ENCODE peak calls at places on chromosomes 12 and 14, in eight cellular contexts. G is fibroblast of the aortic adventitia, J is fibroblast of lung, M is GM06990, X is AG09309, R is testis, D is lung, K is breast epithelium. L is an unnamed sample.

GRCh38 chr12:97288526-97288925 is 174.1 kb upstream of the RMST start:
- DNase-seq in G (no peak), J (no peak), M (no peak), X (no peak), R (no peak), D (no peak), K (no peak), L (no peak)

GRCh38 chr14:21102472-21103164 is 1.8 kb downstream of the TMEM253 start:
- DNase-seq in G (no peak), J (no peak), M (no peak), X (no peak), R (peak), D (no peak), K (no peak), L (no peak)

GRCh38 chr14:24280797-24281460 is 9.5 kb upstream of the RABGGTA start:
- DNase-seq in G (peak), J (no peak), M (no peak), X (no peak), R (no peak), D (no peak), K (no peak), L (no peak)

GRCh38 chr12:24121911-24122310 is 172.4 kb upstream of the SOX5 start:
- DNase-seq in G (peak), J (no peak), M (no peak), X (no peak), R (no peak), D (no peak), K (no peak), L (no peak)

GRCh38 chr12:118304093-118304492 is 68.6 kb downstream of the TAOK3 start:
- DNase-seq in G (no peak), J (no peak), M (no peak), X (no peak), R (no peak), D (no peak), K (no peak), L (no peak)

GRCh38 chr14:74881425-74882102 is at the start of gene DLST:
- DNase-seq in G (peak), J (peak), M (peak), X (no peak), R (peak), D (peak), K (peak), L (no peak)

GRCh38 chr12:94362653-94363052 is 97.0 kb downstream of the CEP83 start:
- DNase-seq in G (no peak), J (no peak), M (no peak), X (no peak), R (no peak), D (no peak), K (no peak), L (no peak)

GRCh38 chr12:41605528-41606295 is 417.6 kb downstream of the PDZRN4 start:
- DNase-seq in G (no peak), J (peak), M (peak), X (no peak), R (no peak), D (no peak), K (no peak), L (no peak)

GRCh38 chr14:60222820-60223219 is 26.2 kb upstream of the PPM1A start:
- DNase-seq in G (no peak), J (no peak), M (no peak), X (no peak), R (no peak), D (peak), K (peak), L (no peak)

GRCh38 chr14:92679246-92679645 is 69.2 kb downstream of the LGMN start:
- DNase-seq in G (no peak), J (no peak), M (no peak), X (no peak), R (no peak), D (no peak), K (no peak), L (no peak)

GRCh38 chr14:104419865-104420458 is 159.6 kb upstream of the C14orf180 start:
- DNase-seq in G (no peak), J (no peak), M (peak), X (no peak), R (no peak), D (peak), K (no peak), L (no peak)

GRCh38 chr12:66920205-66920604 is 241.3 kb upstream of the GRIP1 start:
- DNase-seq in G (no peak), J (no peak), M (no peak), X (no peak), R (no peak), D (no peak), K (no peak), L (no peak)

GRCh38 chr14:61565181-61565580 is 130.1 kb upstream of the HIF1A start:
- DNase-seq in G (peak), J (no peak), M (no peak), X (no peak), R (no peak), D (no peak), K (no peak), L (no peak)

GRCh38 chr14:36655054-36655381 is 6.6 kb upstream of the PAX9 start:
- DNase-seq in G (no peak), J (no peak), M (no peak), X (no peak), R (no peak), D (no peak), K (no peak), L (no peak)

GRCh38 chr14:97277711-97278110 is 480.5 kb downstream of the VRK1 start:
- DNase-seq in G (no peak), J (no peak), M (no peak), X (no peak), R (no peak), D (no peak), K (no peak), L (no peak)

GRCh38 chr12:90027041-90027440 is 318.4 kb upstream of the ATP2B1 start:
- DNase-seq in G (no peak), J (no peak), M (no peak), X (no peak), R (no peak), D (no peak), K (no peak), L (no peak)

GRCh38 chr12:126719886-126720666 is 1546.9 kb upstream of the TMEM132C start:
- DNase-seq in G (peak), J (no peak), M (no peak), X (no peak), R (no peak), D (no peak), K (no peak), L (no peak)

GRCh38 chr14:71169028-71169427 is 261.8 kb downstream of the PCNX1 start:
- DNase-seq in G (no peak), J (no peak), M (no peak), X (no peak), R (peak), D (no peak), K (no peak), L (no peak)

GRCh38 chr14:77603031-77603430 is 13.4 kb downstream of the SPTLC2 start:
- DNase-seq in G (no peak), J (no peak), M (no peak), X (no peak), R (no peak), D (no peak), K (no peak), L (no peak)

GRCh38 chr14:104373055-104373854 is 206.3 kb upstream of the C14orf180 start:
- DNase-seq in G (no peak), J (no peak), M (no peak), X (no peak), R (no peak), D (no peak), K (no peak), L (no peak)

GRCh38 chr14:99244299-99244959 is 27.6 kb downstream of the BCL11B start:
- DNase-seq in G (no peak), J (no peak), M (no peak), X (no peak), R (no peak), D (no peak), K (no peak), L (no peak)

GRCh38 chr14:99245541-99246511 is 26.2 kb downstream of the BCL11B start:
- DNase-seq in G (no peak), J (no peak), M (no peak), X (no peak), R (no peak), D (no peak), K (no peak), L (no peak)

GRCh38 chr14:99246536-99247083 is 25.4 kb downstream of the BCL11B start:
- DNase-seq in G (no peak), J (no peak), M (no peak), X (no peak), R (no peak), D (no peak), K (no peak), L (no peak)

GRCh38 chr14:99242816-99243795 is 28.9 kb downstream of the BCL11B start:
- DNase-seq in G (no peak), J (no peak), M (no peak), X (no peak), R (no peak), D (no peak), K (no peak), L (no peak)

DNA sequence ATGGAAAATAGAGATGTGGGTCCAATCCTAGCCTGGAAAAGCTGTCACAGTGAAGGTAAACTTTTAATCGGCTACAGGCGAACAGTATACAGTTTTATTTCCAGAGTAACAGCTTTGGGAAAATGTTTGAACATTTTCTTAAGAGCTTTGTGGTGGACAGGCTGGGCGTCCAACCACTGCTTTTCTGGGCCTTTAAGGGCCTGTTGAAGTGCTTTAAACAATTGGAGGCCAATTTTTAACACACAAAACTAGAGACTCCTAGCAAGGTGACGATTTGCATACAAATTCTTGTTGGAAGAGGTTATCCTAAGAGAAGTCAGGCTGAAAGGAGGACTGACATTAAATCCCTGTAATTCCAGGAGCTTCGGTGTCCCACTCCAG is 27.0 kb downstream of the BCL11B start:
- DNase-seq in G (no peak), J (no peak), M (no peak), X (no peak), R (no peak), D (no peak), K (no peak), L (no peak)
- H3K4me3 ChIP-seq in G (no peak), J (no peak), M (no peak), X (no peak), R (no peak), D (no peak), K (no peak), L (no peak)

GRCh38 chr14:38405851-38406630 is 150.1 kb upstream of the CLEC14A start:
- DNase-seq in G (peak), J (peak), M (no peak), X (peak), R (no peak), D (no peak), K (no peak), L (peak)
- TF ChIP-seq CTCF in G (no peak), J (peak), M (no peak), X (peak), R (no peak), D (no peak), K (no peak), L (peak)

DNA sequence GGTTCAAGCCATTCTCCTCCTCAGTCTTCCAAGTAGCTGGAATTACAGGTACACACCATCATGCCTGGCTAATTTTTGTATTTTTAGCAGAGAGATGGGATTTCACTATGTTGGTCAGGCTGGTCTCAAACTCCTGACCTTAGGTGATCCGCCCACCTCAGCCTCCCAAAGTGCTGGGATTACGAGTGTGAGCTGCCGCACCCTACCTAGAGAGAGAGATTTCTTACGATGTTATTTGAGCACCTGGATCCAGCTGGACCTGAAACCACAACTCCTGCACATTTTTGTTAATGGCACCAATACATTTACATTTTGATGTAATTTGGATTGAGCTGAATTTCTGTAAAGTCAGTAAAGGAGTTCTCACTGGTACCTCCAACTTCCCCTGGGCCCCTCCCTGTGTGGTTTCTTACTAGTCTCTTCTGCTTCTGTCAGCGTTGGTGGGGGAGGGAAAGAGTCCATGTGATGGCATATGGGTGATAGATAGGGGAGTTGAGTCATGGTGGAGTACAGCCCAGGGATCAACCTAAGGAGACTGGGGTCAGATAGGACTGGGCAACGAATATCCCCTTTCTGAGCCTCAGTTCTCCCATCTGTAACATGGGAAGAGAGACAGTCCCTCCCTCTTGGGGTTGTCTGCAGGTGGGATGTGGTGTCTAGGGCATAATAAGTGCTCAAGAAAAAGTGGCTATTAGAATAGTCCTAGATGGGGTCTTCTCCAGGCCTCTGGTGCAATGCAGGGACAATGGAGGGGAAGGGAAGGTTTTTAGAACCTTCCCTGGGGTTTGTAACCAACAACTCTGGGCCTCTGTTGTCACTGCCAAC is 83.3 kb upstream of the MED13L start:
- DNase-seq in G (no peak), J (no peak), M (no peak), X (no peak), R (no peak), D (no peak), K (no peak), L (no peak)
- H3K4me3 ChIP-seq in G (no peak), J (no peak), M (no peak), X (no peak), R (no peak), D (no peak), K (no peak), L (no peak)

GRCh38 chr14:99271288-99271941 is 582 bp downstream of the BCL11B start:
- DNase-seq in G (peak), J (no peak), M (no peak), X (no peak), R (no peak), D (no peak), K (no peak), L (no peak)

GRCh38 chr14:99272669-99273024 is 650 bp upstream of the BCL11B start:
- DNase-seq in G (no peak), J (no peak), M (no peak), X (no peak), R (no peak), D (no peak), K (no peak), L (no peak)

GRCh38 chr14:99273025-99273723 is 1.2 kb upstream of the BCL11B start:
- DNase-seq in G (no peak), J (no peak), M (peak), X (no peak), R (peak), D (no peak), K (no peak), L (no peak)

GRCh38 chr14:99270491-99271287 is 1.3 kb downstream of the BCL11B start:
- DNase-seq in G (no peak), J (no peak), M (no peak), X (no peak), R (no peak), D (no peak), K (no peak), L (no peak)

GRCh38 chr14:99271951-99272668 is at the start of gene BCL11B:
- DNase-seq in G (peak), J (peak), M (peak), X (peak), R (peak), D (peak), K (no peak), L (peak)
- TF ChIP-seq CTCF in G (peak), J (peak), M (peak), X (peak), R (peak), D (peak), K (peak), L (peak)

DNA sequence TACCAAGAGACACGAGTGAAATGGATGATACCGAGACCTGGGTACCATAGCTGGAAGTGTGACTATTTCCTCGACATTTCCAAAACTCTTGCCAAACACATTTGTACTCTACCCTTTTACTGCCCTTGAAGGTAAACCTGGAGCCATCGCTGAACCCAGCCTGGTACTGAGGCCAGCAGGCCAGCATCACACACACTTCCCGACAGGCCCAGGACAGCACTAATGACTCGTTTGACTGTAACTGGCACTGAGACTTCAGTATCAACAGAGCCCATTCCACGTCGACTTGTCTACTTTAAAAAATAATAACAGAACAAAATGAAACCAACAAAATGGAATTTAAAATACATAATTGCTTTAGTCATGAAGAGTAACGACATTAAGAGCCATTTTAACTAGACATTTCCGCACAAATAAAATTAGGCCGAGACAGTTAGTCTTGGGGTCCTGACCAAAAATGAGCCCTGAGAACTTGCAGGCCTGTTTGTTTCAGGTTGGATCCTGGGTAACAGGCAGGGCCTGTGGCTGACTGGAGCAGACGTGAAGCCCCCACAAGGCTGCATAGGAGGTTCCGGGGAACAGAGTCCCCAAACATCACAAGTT is 94.3 kb downstream of the RIMBP2 start:
- DNase-seq in G (no peak), J (no peak), M (no peak), X (no peak), R (no peak), D (no peak), K (no peak), L (no peak)
- H3K4me3 ChIP-seq in G (no peak), J (no peak), M (no peak), X (no peak), R (no peak), D (no peak), K (no peak), L (no peak)

GRCh38 chr14:39107624-39108023 is 4.6 kb upstream of the SEC23A start:
- DNase-seq in G (peak), J (peak), M (no peak), X (no peak), R (no peak), D (no peak), K (no peak), L (no peak)
- TF ChIP-seq CTCF in G (peak), J (peak), M (peak), X (peak), R (peak), D (no peak), K (peak), L (peak)

DNA sequence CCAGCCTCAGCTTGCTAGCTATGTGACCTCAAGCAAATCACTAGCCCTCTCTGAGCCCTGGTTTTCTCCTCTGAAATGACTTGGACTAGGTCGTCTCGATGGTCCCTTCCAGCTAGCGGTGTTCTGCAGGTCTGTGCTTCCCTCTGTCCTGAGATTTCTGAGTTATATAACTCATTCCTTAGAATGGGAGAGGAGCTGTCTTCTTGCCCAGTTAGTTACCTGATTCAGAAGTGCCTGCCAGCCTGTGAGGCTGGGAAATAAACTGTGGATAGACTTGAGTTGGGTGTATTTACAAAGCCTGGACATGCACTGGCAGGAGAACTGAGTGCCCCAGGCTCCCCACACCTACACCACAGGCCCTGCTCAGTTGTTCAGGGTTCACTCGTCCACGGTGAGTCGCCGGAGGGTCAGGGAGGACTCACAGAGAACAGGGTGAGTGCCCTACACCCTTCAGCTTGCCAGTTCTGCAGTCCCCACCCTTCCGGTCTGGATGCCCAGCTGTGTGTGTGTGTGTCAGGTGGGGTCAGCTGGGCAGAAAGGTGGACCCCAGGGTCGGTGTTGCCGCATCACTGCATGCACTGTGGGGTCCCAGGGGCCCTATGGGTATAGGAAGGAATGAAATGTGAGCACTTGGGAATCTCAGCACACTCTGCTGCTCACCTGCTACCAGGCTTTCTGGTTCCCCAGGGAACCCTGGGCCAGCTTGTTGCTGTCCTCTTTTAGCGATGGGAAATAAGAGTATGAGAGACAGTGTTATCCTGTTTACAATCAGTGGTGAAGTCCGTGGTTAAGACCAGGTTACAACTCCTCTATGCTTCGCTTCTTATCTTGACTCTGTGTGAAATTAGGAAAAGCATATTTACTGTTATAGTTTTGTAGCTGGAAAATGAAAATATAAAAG is 348.2 kb downstream of the DPF3 start:
- DNase-seq in G (no peak), J (no peak), M (no peak), X (no peak), R (no peak), D (no peak), K (no peak), L (no peak)
- H3K4me3 ChIP-seq in G (no peak), J (no peak), M (no peak), X (no peak), R (no peak), D (no peak), K (no peak), L (no peak)

DNA sequence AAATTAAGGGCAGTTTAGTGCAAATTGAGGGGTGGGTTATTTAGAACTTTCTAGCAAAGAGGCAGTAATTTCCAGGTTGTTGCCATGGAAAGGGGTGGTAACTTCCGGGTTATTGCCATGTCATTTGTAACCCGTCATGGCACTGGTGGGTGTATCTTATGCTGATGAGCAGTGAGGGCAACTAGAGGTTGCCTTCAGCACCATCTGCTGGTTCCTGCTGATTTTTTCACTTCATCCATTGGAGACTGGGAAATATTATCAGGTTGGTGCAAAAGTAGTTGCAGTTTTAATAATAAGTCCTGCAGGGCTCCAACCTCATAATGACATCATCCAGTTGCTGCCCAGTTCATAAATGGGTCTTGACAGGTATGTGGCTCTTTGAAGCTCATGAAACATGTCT is 24.4 kb upstream of the SERPINA4 start:
- DNase-seq in G (no peak), J (no peak), M (no peak), X (no peak), R (peak), D (no peak), K (no peak), L (no peak)
- TF ChIP-seq CTCF in G (no peak), J (no peak), M (peak), X (peak), R (no peak), D (no peak), K (no peak), L (no peak)

L was measured in AG04449.